ENCODE peak calls at places on chromosome 14, in six cellular contexts. E is fibroblast of lung, Q is IMR-90, C is spleen, X is astrocyte, J is GM23248. K is an unnamed sample.

GRCh38 chr14:80624581-80624980 is 317.0 kb downstream of the CEP128 start:
- DNase-seq in E (peak; percentile 66), Q (peak; percentile 13), C (no peak), X (peak; percentile 60), J (no peak), K (no peak)

GRCh38 chr14:35897616-35898111 is 71.5 kb downstream of the BRMS1L start:
- DNase-seq in E (no peak), Q (no peak), C (no peak), X (no peak), J (no peak), K (no peak)

GRCh38 chr14:65336191-65336591 is 76.3 kb upstream of the FUT8 start:
- DNase-seq in E (peak; percentile 86), Q (peak; percentile 73), C (no peak), X (peak; percentile 81), J (peak; percentile 86), K (peak; percentile 53)

GRCh38 chr14:30638926-30639325 is 16.8 kb downstream of the SCFD1 start:
- DNase-seq in E (no peak), Q (no peak), C (no peak), X (no peak), J (peak; percentile 36), K (no peak)

GRCh38 chr14:22319526-22320352 is 269.3 kb downstream of the DAD1 start:
- DNase-seq in E (peak; percentile 53), Q (peak; percentile 61), C (no peak), X (peak; percentile 23), J (peak; percentile 68), K (peak; percentile 69)

GRCh38 chr14:73774244-73774575 is 60.0 kb upstream of the PNMA1 start:
- DNase-seq in E (no peak), Q (no peak), C (peak; percentile 35), X (no peak), J (no peak), K (no peak)

GRCh38 chr14:77549451-77549850 is 50.8 kb upstream of the ISM2 start:
- DNase-seq in E (no peak), Q (no peak), C (no peak), X (no peak), J (peak; percentile 17), K (peak; percentile 23)

GRCh38 chr14:88005050-88005481 is at the start of gene GPR65:
- DNase-seq in E (no peak), Q (no peak), C (no peak), X (no peak), J (peak; percentile 24), K (no peak)

GRCh38 chr14:55274760-55275159 is 3.5 kb downstream of the FBXO34 start:
- DNase-seq in E (peak; percentile 91), Q (peak; percentile 84), C (no peak), X (peak; percentile 90), J (peak; percentile 66), K (peak; percentile 53)

GRCh38 chr14:103801459-103801858 is 45.9 kb downstream of the PPP1R13B start:
- DNase-seq in E (peak; percentile 90), Q (peak; percentile 79), C (no peak), X (peak; percentile 86), J (peak; percentile 94), K (peak; percentile 33)

GRCh38 chr14:104568620-104569019 is 10.9 kb upstream of the C14orf180 start:
- DNase-seq in E (no peak), Q (no peak), C (no peak), X (no peak), J (no peak), K (no peak)

GRCh38 chr14:58882577-58883018 is 244.8 kb downstream of the DACT1 start:
- DNase-seq in E (peak; percentile 81), Q (peak; percentile 67), C (no peak), X (peak; percentile 80), J (peak; percentile 78), K (peak; percentile 18)

GRCh38 chr14:28773917-28774691 is 7.5 kb downstream of the FOXG1 start:
- DNase-seq in E (peak; percentile 57), Q (peak; percentile 30), C (no peak), X (peak; percentile 36), J (peak; percentile 73), K (no peak)

GRCh38 chr14:57962293-57962996 is 96.6 kb upstream of the SLC35F4 start:
- DNase-seq in E (no peak), Q (no peak), C (no peak), X (no peak), J (no peak), K (no peak)

GRCh38 chr14:50230601-50231474 is 540 bp downstream of the SOS2 start:
- DNase-seq in E (peak; percentile 54), Q (peak; percentile 59), C (peak; percentile 92), X (peak; percentile 45), J (peak; percentile 74), K (peak; percentile 24)

GRCh38 chr14:67572608-67573007 is 27.5 kb downstream of the PIGH start:
- DNase-seq in E (no peak), Q (no peak), C (peak; percentile 66), X (no peak), J (no peak), K (no peak)

GRCh38 chr14:50363734-50364113 is 33.0 kb downstream of the CDKL1 start:
- DNase-seq in E (no peak), Q (peak; percentile 18), C (peak; percentile 76), X (no peak), J (peak; percentile 69), K (no peak)

GRCh38 chr14:99803803-99804202 is 10.6 kb downstream of the EML1 start:
- DNase-seq in E (no peak), Q (no peak), C (no peak), X (no peak), J (no peak), K (no peak)

GRCh38 chr14:84554136-84554535 is 975.8 kb upstream of the FLRT2 start:
- DNase-seq in E (no peak), Q (no peak), C (no peak), X (no peak), J (no peak), K (no peak)

GRCh38 chr14:74865156-74865555 is 10.8 kb downstream of the PROX2 start:
- DNase-seq in E (no peak), Q (no peak), C (no peak), X (no peak), J (no peak), K (no peak)

GRCh38 chr14:87960013-87960787 is 32.8 kb downstream of the GALC start:
- DNase-seq in E (no peak), Q (no peak), C (no peak), X (no peak), J (no peak), K (no peak)

GRCh38 chr14:79186523-79186922 is 1016.4 kb downstream of the NRXN3 start:
- DNase-seq in E (peak; percentile 41), Q (peak; percentile 54), C (no peak), X (peak; percentile 23), J (no peak), K (peak; percentile 49)

GRCh38 chr14:105330491-105330895 is 15.9 kb downstream of the PACS2 start:
- DNase-seq in E (peak; percentile 70), Q (peak; percentile 60), C (peak; percentile 86), X (peak; percentile 60), J (peak; percentile 90), K (peak; percentile 57)

GRCh38 chr14:31987691-31988090 is 89.4 kb upstream of the ARHGAP5 start:
- DNase-seq in E (no peak), Q (no peak), C (no peak), X (no peak), J (no peak), K (no peak)

GRCh38 chr14:61611880-61612630 is 83.3 kb upstream of the HIF1A start:
- DNase-seq in E (peak; percentile 46), Q (peak; percentile 50), C (no peak), X (no peak), J (peak; percentile 65), K (no peak)

GRCh38 chr14:101197595-101198397 is 294.3 kb upstream of the RTL1 start:
- DNase-seq in E (no peak), Q (no peak), C (peak; percentile 63), X (no peak), J (no peak), K (no peak)

DNA sequence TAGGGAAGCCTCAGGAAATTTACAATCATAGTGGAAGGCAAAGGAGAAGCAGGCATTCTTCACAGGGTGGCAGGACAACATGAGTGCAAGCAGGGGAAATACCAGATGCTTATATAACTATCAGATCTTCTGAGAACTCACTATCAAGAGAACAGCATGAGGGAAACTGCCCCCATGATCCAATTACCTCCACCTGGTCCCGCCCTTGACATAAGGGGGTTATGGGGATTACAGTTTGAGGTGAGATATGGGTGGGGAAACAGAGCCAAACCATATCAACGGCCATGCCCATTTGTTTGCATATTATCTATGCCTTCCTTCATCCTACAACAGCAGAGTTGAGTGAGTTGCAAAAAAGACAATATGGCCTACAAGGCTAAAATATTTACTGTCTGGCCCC is 140.2 kb upstream of the CCDC196 start:
- DNase-seq in E (no peak), Q (no peak), C (no peak), X (no peak), J (no peak), K (no peak)
- H3K4me3 ChIP-seq in E (no peak overlapping the region), Q (no peak overlapping the region), C (no peak overlapping the region), X (no peak overlapping the region), J (no peak overlapping the region), K (no peak overlapping the region)

DNA sequence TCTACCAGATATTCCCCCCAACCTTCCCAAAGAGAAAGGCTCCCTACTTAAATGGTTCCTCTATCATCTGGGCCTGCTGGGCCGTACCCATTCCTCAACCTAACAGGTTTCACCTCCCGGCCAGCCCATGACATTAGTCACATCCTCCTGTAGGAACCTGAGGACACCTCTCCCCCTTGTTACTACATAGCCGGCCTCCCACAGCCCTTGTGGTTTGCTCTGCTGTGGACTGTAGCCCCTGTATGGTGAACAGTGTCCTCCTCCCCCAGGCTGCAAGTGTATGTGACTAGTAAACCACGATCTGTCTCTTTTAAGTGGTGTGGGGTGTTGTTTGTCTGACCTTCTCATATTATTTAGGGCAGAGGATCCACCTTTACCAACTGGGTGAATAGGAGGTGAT is 371.7 kb downstream of the RGS6 start:
- DNase-seq in E (no peak), Q (no peak), C (no peak), X (no peak), J (no peak), K (no peak)
- H3K27ac ChIP-seq in E (no peak overlapping the region), Q (no peak overlapping the region), C (no peak overlapping the region), X (no peak overlapping the region), J (no peak overlapping the region), K (no peak overlapping the region)

GRCh38 chr14:92917041-92917940 is 5.7 kb upstream of the CHGA start:
- DNase-seq in E (no peak), Q (no peak), C (no peak), X (no peak), J (no peak), K (no peak)
- H3K4me3 ChIP-seq in E (no peak overlapping the region), Q (no peak overlapping the region), C (no peak overlapping the region), X (no peak overlapping the region), J (no peak overlapping the region), K (no peak overlapping the region)

DNA sequence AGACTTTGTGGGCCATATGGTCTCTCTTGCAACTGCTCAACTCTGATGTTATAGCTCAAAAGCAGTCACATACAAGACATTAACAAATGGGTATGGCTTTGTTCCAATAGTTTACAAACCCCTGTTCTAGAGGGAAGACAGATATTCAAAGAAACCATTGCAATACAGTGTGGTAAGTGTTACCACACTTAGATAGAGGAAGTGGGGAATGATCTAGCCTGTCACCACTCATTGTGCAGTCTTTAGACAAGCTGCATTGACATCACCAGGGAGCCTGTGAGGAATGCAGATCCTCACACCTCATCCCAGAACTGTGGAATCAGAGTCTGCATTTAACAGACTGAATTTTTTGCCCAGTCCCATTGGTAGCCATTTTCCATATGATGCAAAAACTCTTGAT is 80.0 kb upstream of the RGS6 start:
- DNase-seq in E (no peak), Q (no peak), C (no peak), X (no peak), J (no peak), K (no peak)
- H3K27ac ChIP-seq in E (no peak overlapping the region), Q (no peak overlapping the region), C (no peak overlapping the region), X (no peak overlapping the region), J (no peak overlapping the region), K (no peak overlapping the region)